ENCODE peak calls at places on chromosomes 13 and 19, in six cellular contexts. One of them, this sample, is unnamed.

GRCh38 chr19:2719910-2720776 is 1.0 kb downstream of the DIRAS1 start:
- DNase-seq in endothelial cell of umbilical vein: no peak
- DNase-seq in A549: no peak
- DNase-seq in HepG2: no peak
- DNase-seq in K562: no peak
- DNase-seq in GM12878: no peak
- DNase-seq in this sample: no peak

GRCh38 chr13:113272791-113273190 is 24.2 kb upstream of the LAMP1 start:
- DNase-seq in K562: no peak
- DNase-seq in HepG2: no peak
- DNase-seq in GM12878: no peak
- DNase-seq in endothelial cell of umbilical vein: no peak
- DNase-seq in A549: no peak
- DNase-seq in this sample: no peak

GRCh38 chr19:55257461-55258411 is 1.1 kb downstream of the PPP6R1 start:
- DNase-seq in A549: no peak
- DNase-seq in GM12878: no peak
- DNase-seq in HepG2: no peak
- DNase-seq in endothelial cell of umbilical vein: peak; percentile 15
- DNase-seq in K562: peak; percentile 54
- DNase-seq in this sample: peak; percentile 61

GRCh38 chr13:23673354-23673753 is 103.1 kb downstream of the TNFRSF19 start:
- DNase-seq in HepG2: no peak
- DNase-seq in GM12878: no peak
- DNase-seq in endothelial cell of umbilical vein: no peak
- DNase-seq in A549: no peak
- DNase-seq in K562: no peak
- DNase-seq in this sample: no peak

GRCh38 chr19:28244966-28245365 is 968.0 kb downstream of the UQCRFS1 start:
- DNase-seq in GM12878: no peak
- DNase-seq in endothelial cell of umbilical vein: no peak
- DNase-seq in A549: no peak
- DNase-seq in K562: no peak
- DNase-seq in HepG2: no peak
- DNase-seq in this sample: no peak

GRCh38 chr19:33771308-33772101 is 25.2 kb upstream of the KCTD15 start:
- DNase-seq in HepG2: peak; percentile 50
- DNase-seq in GM12878: no peak
- DNase-seq in endothelial cell of umbilical vein: peak; percentile 51
- DNase-seq in K562: peak; percentile 86
- DNase-seq in A549: peak; percentile 80
- DNase-seq in this sample: peak; percentile 65

GRCh38 chr19:44611812-44612295 is 1.5 kb upstream of the IGSF23 start:
- DNase-seq in A549: no peak
- DNase-seq in HepG2: peak; percentile 82
- DNase-seq in GM12878: no peak
- DNase-seq in K562: no peak
- DNase-seq in endothelial cell of umbilical vein: no peak
- DNase-seq in this sample: no peak

GRCh38 chr19:47035495-47036232 is 12.8 kb downstream of the TMEM160 start:
- DNase-seq in HepG2: peak; percentile 52
- DNase-seq in A549: peak; percentile 92
- DNase-seq in endothelial cell of umbilical vein: peak; percentile 92
- DNase-seq in K562: peak; percentile 95
- DNase-seq in GM12878: peak; percentile 77
- DNase-seq in this sample: peak; percentile 100

GRCh38 chr19:4431808-4432674 is 25.6 kb downstream of the UBXN6 start:
- DNase-seq in endothelial cell of umbilical vein: no peak
- DNase-seq in A549: no peak
- DNase-seq in HepG2: no peak
- DNase-seq in GM12878: peak; percentile 12
- DNase-seq in K562: no peak
- DNase-seq in this sample: peak; percentile 69

DNA sequence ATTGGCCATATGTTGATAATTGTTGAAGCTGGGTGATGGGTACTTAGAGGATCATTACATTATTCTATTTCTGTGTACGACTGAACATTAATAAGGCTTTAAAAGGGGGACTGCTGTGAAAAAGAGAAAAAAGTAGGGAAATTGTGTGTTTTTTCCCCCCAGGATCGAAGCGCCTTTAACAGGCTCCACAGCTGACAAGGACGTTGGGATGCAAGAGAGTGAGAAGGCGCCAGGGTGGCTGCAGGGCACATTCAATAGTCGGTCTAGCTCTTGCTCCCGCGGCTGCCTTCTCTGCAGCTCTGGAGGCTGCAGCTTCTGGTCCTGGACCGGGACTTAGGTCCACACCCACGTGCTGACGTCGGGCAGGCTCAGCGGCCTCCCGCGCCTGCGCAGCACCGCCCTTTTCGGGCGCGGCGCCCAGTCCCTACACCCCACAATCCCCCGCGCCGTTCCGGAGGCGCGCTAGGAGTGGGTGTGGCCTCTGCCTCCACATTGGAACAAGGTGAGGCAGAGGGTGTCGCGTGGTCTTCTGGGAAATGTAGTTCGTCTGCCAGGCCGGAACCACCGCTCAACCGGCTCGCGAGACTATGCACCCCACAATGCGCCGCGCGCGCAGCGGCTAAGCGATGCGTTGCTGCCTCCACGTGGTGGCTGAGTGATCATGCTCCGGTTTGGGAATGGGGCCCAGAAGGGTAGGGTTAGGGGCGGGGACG is 4.9 kb upstream of the LRFN3 start:
- DNase-seq in GM12878: peak; percentile 99
- DNase-seq in K562: peak; percentile 99
- DNase-seq in endothelial cell of umbilical vein: peak; percentile 100
- DNase-seq in A549: peak; percentile 100
- DNase-seq in HepG2: peak; percentile 98
- DNase-seq in this sample: peak; percentile 98
- TF ChIP-seq POLR2A in GM12878: peak; percentile 99
- TF ChIP-seq POLR2A in K562: peak; percentile 77
- TF ChIP-seq POLR2A in endothelial cell of umbilical vein: peak; percentile 98
- TF ChIP-seq POLR2A in A549: peak; percentile 100
- TF ChIP-seq POLR2A in HepG2: peak; percentile 98
- TF ChIP-seq POLR2A in this sample: peak; percentile 81

GRCh38 chr13:21733475-21734311 is 62.8 kb downstream of the FGF9 start:
- DNase-seq in K562: no peak
- DNase-seq in endothelial cell of umbilical vein: no peak
- DNase-seq in HepG2: no peak
- DNase-seq in GM12878: no peak
- DNase-seq in A549: no peak
- DNase-seq in this sample: no peak
- TF ChIP-seq MYC in K562: no peak
- TF ChIP-seq MYC in endothelial cell of umbilical vein: no peak
- TF ChIP-seq MYC in HepG2: no peak
- TF ChIP-seq MYC in GM12878: no peak
- TF ChIP-seq MYC in A549: no peak
- TF ChIP-seq MYC in this sample: no peak

GRCh38 chr13:72437458-72437857 is 290.0 kb downstream of the MZT1 start:
- DNase-seq in K562: no peak
- DNase-seq in HepG2: no peak
- DNase-seq in GM12878: no peak
- DNase-seq in endothelial cell of umbilical vein: no peak
- DNase-seq in A549: no peak
- DNase-seq in this sample: peak; percentile 4
- H3K4me3 ChIP-seq in K562: no peak overlapping the region
- H3K4me3 ChIP-seq in HepG2: no peak overlapping the region
- H3K4me3 ChIP-seq in GM12878: no peak overlapping the region
- H3K4me3 ChIP-seq in endothelial cell of umbilical vein: no peak overlapping the region
- H3K4me3 ChIP-seq in A549: no peak overlapping the region
- H3K4me3 ChIP-seq in this sample: no peak overlapping the region

GRCh38 chr19:42315024-42315423 is 1.9 kb downstream of the TMEM145 start:
- DNase-seq in endothelial cell of umbilical vein: no peak
- DNase-seq in A549: no peak
- DNase-seq in K562: no peak
- DNase-seq in GM12878: no peak
- DNase-seq in HepG2: no peak
- DNase-seq in this sample: no peak

GRCh38 chr19:42313840-42314755 is 989 bp downstream of the TMEM145 start:
- DNase-seq in K562: no peak
- DNase-seq in A549: no peak
- DNase-seq in GM12878: no peak
- DNase-seq in endothelial cell of umbilical vein: no peak
- DNase-seq in HepG2: no peak
- DNase-seq in this sample: no peak

GRCh38 chr19:42311612-42312160 is 1.4 kb upstream of the TMEM145 start:
- DNase-seq in A549: peak; percentile 71
- DNase-seq in K562: no peak
- DNase-seq in HepG2: no peak
- DNase-seq in endothelial cell of umbilical vein: no peak
- DNase-seq in GM12878: no peak
- DNase-seq in this sample: no peak

GRCh38 chr19:42312370-42312769 is 739 bp upstream of the TMEM145 start:
- DNase-seq in K562: no peak
- DNase-seq in endothelial cell of umbilical vein: no peak
- DNase-seq in GM12878: no peak
- DNase-seq in A549: no peak
- DNase-seq in HepG2: no peak
- DNase-seq in this sample: no peak

GRCh38 chr19:42313096-42313839 is at the start of gene TMEM145:
- DNase-seq in endothelial cell of umbilical vein: peak; percentile 19
- DNase-seq in K562: peak; percentile 92
- DNase-seq in HepG2: no peak
- DNase-seq in A549: peak; percentile 67
- DNase-seq in GM12878: no peak
- DNase-seq in this sample: peak; percentile 55
- TF ChIP-seq POLR2A in endothelial cell of umbilical vein: no peak
- TF ChIP-seq POLR2A in K562: no peak
- TF ChIP-seq POLR2A in HepG2: no peak
- TF ChIP-seq POLR2A in A549: no peak
- TF ChIP-seq POLR2A in GM12878: no peak
- TF ChIP-seq POLR2A in this sample: no peak

DNA sequence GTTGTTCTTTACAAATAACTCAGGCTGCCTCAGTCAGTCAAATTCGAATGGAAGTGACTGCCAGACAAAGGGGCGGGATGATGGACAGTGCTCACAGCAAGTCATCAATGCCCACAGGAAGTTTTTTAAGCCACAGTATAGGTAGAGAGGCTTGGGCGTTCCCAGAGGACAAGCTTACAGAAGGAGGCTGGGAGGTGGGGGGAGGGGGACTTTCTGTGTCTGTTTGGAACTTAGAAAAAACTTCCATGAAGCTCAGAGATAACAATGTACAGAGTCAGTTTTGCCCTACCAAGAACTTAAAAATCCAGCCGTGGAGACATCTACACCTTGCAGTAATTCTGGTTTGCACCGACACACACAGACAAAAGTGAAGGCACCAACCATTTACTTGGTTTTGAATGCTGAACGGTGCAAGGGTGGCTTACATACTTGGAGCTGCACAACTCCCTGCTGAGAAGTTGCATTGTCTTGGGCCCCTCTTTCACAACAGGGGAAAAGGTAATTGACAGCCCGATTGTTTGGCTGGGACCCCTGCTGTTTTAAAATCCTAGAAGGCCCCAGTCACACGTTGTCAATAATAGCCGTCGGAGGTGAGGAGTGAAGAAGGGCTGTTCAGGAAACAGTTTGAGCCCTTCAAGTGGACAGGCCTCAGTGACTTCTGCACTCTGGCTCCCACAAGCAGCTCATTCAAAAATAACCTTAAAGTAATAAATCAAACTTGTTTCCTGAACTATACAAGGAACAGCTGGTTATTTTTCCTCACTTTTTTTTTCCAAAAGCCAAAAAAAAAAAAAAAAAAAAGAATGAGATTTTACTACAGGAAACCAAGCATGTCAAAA is 18.8 kb upstream of the SPRY2 start:
- DNase-seq in A549: no peak
- DNase-seq in HepG2: no peak
- DNase-seq in K562: peak; percentile 30
- DNase-seq in endothelial cell of umbilical vein: peak; percentile 72
- DNase-seq in GM12878: no peak
- DNase-seq in this sample: peak; percentile 90
- TF ChIP-seq MYC in A549: no peak
- TF ChIP-seq MYC in HepG2: no peak
- TF ChIP-seq MYC in K562: no peak
- TF ChIP-seq MYC in endothelial cell of umbilical vein: no peak
- TF ChIP-seq MYC in GM12878: no peak
- TF ChIP-seq MYC in this sample: peak; percentile 53

This sample was measured in NB4.